ENCODE peak calls at places on chromosomes 4 and X, in six cellular contexts. One of them, this sample, is unnamed.

GRCh38 chr4:165294907-165295306 is 32.6 kb upstream of the MSMO1 start:
- DNase-seq in upper lobe of right lung: no peak
- DNase-seq in RWPE1: no peak
- DNase-seq in psoas muscle: no peak
- DNase-seq in naive thymus-derived CD8-positive, alpha-beta T cell: peak; percentile 26
- DNase-seq in ascending aorta: no peak
- DNase-seq in this sample: no peak

GRCh38 chr4:188955066-188955465 is 815.8 kb downstream of the TRIML1 start:
- DNase-seq in psoas muscle: no peak
- DNase-seq in RWPE1: no peak
- DNase-seq in upper lobe of right lung: no peak
- DNase-seq in ascending aorta: no peak
- DNase-seq in naive thymus-derived CD8-positive, alpha-beta T cell: no peak
- DNase-seq in this sample: no peak

GRCh38 chrX:47958943-47959342 is 44.8 kb downstream of the ZNF182 start:
- DNase-seq in RWPE1: no peak
- DNase-seq in upper lobe of right lung: no peak
- DNase-seq in ascending aorta: no peak
- DNase-seq in naive thymus-derived CD8-positive, alpha-beta T cell: peak; percentile 23
- DNase-seq in psoas muscle: no peak
- DNase-seq in this sample: peak; percentile 17

GRCh38 chrX:13147147-13147546 is 102.7 kb upstream of the FAM9C start:
- DNase-seq in naive thymus-derived CD8-positive, alpha-beta T cell: no peak
- DNase-seq in RWPE1: no peak
- DNase-seq in psoas muscle: no peak
- DNase-seq in upper lobe of right lung: no peak
- DNase-seq in ascending aorta: no peak
- DNase-seq in this sample: no peak

GRCh38 chr4:169152899-169153298 is 117.9 kb downstream of the SH3RF1 start:
- DNase-seq in upper lobe of right lung: no peak
- DNase-seq in psoas muscle: no peak
- DNase-seq in RWPE1: no peak
- DNase-seq in ascending aorta: no peak
- DNase-seq in naive thymus-derived CD8-positive, alpha-beta T cell: no peak
- DNase-seq in this sample: no peak

GRCh38 chr4:38194202-38194601 is 234.0 kb downstream of the PTTG2 start:
- DNase-seq in upper lobe of right lung: no peak
- DNase-seq in ascending aorta: no peak
- DNase-seq in RWPE1: no peak
- DNase-seq in naive thymus-derived CD8-positive, alpha-beta T cell: no peak
- DNase-seq in psoas muscle: no peak
- DNase-seq in this sample: no peak

GRCh38 chrX:120463241-120463640 is 5.9 kb downstream of the LAMP2 start:
- DNase-seq in ascending aorta: no peak
- DNase-seq in naive thymus-derived CD8-positive, alpha-beta T cell: no peak
- DNase-seq in RWPE1: no peak
- DNase-seq in upper lobe of right lung: no peak
- DNase-seq in psoas muscle: no peak
- DNase-seq in this sample: peak; percentile 63

GRCh38 chr4:94454405-94454804 is 2.7 kb downstream of the PDLIM5 start:
- DNase-seq in psoas muscle: no peak
- DNase-seq in ascending aorta: no peak
- DNase-seq in RWPE1: no peak
- DNase-seq in naive thymus-derived CD8-positive, alpha-beta T cell: no peak
- DNase-seq in upper lobe of right lung: no peak
- DNase-seq in this sample: peak; percentile 31

GRCh38 chr4:95505149-95505548 is 43.6 kb downstream of the UNC5C start:
- DNase-seq in ascending aorta: no peak
- DNase-seq in RWPE1: no peak
- DNase-seq in psoas muscle: no peak
- DNase-seq in naive thymus-derived CD8-positive, alpha-beta T cell: no peak
- DNase-seq in upper lobe of right lung: no peak
- DNase-seq in this sample: peak; percentile 7

GRCh38 chr4:41657561-41657960 is 91.0 kb downstream of the PHOX2B start:
- DNase-seq in upper lobe of right lung: no peak
- DNase-seq in RWPE1: no peak
- DNase-seq in naive thymus-derived CD8-positive, alpha-beta T cell: no peak
- DNase-seq in psoas muscle: no peak
- DNase-seq in ascending aorta: no peak
- DNase-seq in this sample: no peak

GRCh38 chr4:78552398-78553396 is 1.1 kb downstream of the ANXA3 start:
- DNase-seq in RWPE1: peak; percentile 88
- DNase-seq in ascending aorta: no peak
- DNase-seq in psoas muscle: no peak
- DNase-seq in naive thymus-derived CD8-positive, alpha-beta T cell: no peak
- DNase-seq in upper lobe of right lung: no peak
- DNase-seq in this sample: no peak

This sample was measured in fibroblast of mammary gland.